ENCODE peak calls at places on chromosomes 6 and 20, in five cellular contexts. W is PC-3, G is NB4, S is KBM-7, N is lower leg skin. U is an unnamed sample.

GRCh38 chr6:63347599-63347998 is 27.8 kb upstream of the LGSN start:
- DNase-seq in W (peak; percentile 83), G (no peak), S (no peak), N (no peak), U (no peak)

GRCh38 chr6:3385660-3386151 is 71.1 kb downstream of the SLC22A23 start:
- DNase-seq in W (no peak), G (no peak), S (no peak), N (peak; percentile 92), U (no peak)

GRCh38 chr6:128759901-128760300 is 123.0 kb upstream of the LAMA2 start:
- DNase-seq in W (no peak), G (no peak), S (no peak), N (no peak), U (no peak)

GRCh38 chr6:147515327-147515726 is 6.8 kb downstream of the SAMD5 start:
- DNase-seq in W (no peak), G (no peak), S (no peak), N (no peak), U (no peak)

GRCh38 chr6:111614833-111615582 is 9.3 kb upstream of the TRAF3IP2 start:
- DNase-seq in W (no peak), G (peak; percentile 38), S (peak; percentile 64), N (peak; percentile 72), U (peak; percentile 21)

GRCh38 chr20:725491-725890 is 42.8 kb downstream of the SLC52A3 start:
- DNase-seq in W (no peak), G (no peak), S (no peak), N (no peak), U (no peak)

GRCh38 chr6:113142775-113143174 is 714.4 kb upstream of the MARCKS start:
- DNase-seq in W (no peak), G (no peak), S (no peak), N (no peak), U (no peak)

GRCh38 chr20:1338096-1338495 is 9.2 kb upstream of the SDCBP2 start:
- DNase-seq in W (no peak), G (no peak), S (no peak), N (no peak), U (no peak)

GRCh38 chr20:56403465-56403864 is 8.6 kb upstream of the CASS4 start:
- DNase-seq in W (no peak), G (no peak), S (no peak), N (no peak), U (no peak)

GRCh38 chr6:157290797-157291196 is 32.5 kb downstream of the TMEM242 start:
- DNase-seq in W (no peak), G (no peak), S (no peak), N (no peak), U (no peak)

GRCh38 chr6:107458687-107459282 is 579 bp downstream of the PDSS2 start:
- DNase-seq in W (peak; percentile 26), G (no peak), S (no peak), N (peak; percentile 86), U (peak; percentile 25)

GRCh38 chr6:45677381-45677992 is 299.8 kb upstream of the SUPT3H start:
- DNase-seq in W (peak; percentile 53), G (peak; percentile 87), S (peak; percentile 91), N (no peak), U (no peak)

GRCh38 chr6:107866606-107867301 is 42.6 kb upstream of the SCML4 start:
- DNase-seq in W (peak; percentile 42), G (peak; percentile 50), S (peak; percentile 52), N (no peak), U (no peak)

GRCh38 chr6:84026721-84027164 is 6.8 kb upstream of the MRAP2 start:
- DNase-seq in W (no peak), G (no peak), S (no peak), N (no peak), U (no peak)

GRCh38 chr6:116475151-116475550 is 14.0 kb downstream of the CALHM6 start:
- DNase-seq in W (no peak), G (peak; percentile 59), S (peak; percentile 58), N (no peak), U (no peak)

GRCh38 chr6:150996968-150997367 is 131.5 kb downstream of the MTHFD1L start:
- DNase-seq in W (no peak), G (no peak), S (no peak), N (no peak), U (no peak)

GRCh38 chr6:127466416-127466815 is 7.2 kb upstream of the KIAA0408 start:
- DNase-seq in W (no peak), G (no peak), S (no peak), N (no peak), U (no peak)

GRCh38 chr6:162244031-162244430 is 483.5 kb downstream of the PRKN start:
- DNase-seq in W (no peak), G (no peak), S (no peak), N (no peak), U (no peak)

GRCh38 chr6:118597636-118598035 is 49.5 kb downstream of the PLN start:
- DNase-seq in W (no peak), G (no peak), S (no peak), N (no peak), U (no peak)

GRCh38 chr6:154341876-154342275 is 14.7 kb downstream of the IPCEF1 start:
- DNase-seq in W (no peak), G (no peak), S (no peak), N (no peak), U (no peak)

GRCh38 chr6:75210885-75211739 is 5.3 kb upstream of the COL12A1 start:
- DNase-seq in W (peak; percentile 74), G (peak; percentile 69), S (peak; percentile 35), N (no peak), U (no peak)

GRCh38 chr20:23625236-23625964 is 12.4 kb downstream of the CST3 start:
- DNase-seq in W (no peak), G (no peak), S (no peak), N (no peak), U (no peak)

GRCh38 chr20:34703573-34704176 is 469 bp upstream of the TP53INP2 start:
- DNase-seq in W (peak; percentile 48), G (peak; percentile 36), S (peak; percentile 31), N (peak; percentile 86), U (no peak)

GRCh38 chr20:9838035-9838377 is 870 bp downstream of the PAK5 start:
- DNase-seq in W (no peak), G (no peak), S (no peak), N (no peak), U (no peak)

GRCh38 chr6:63807056-63807455 is 171.5 kb downstream of the PHF3 start:
- DNase-seq in W (no peak), G (peak; percentile 30), S (peak; percentile 11), N (no peak), U (no peak)

GRCh38 chr6:151155095-151155494 is 84.7 kb upstream of the AKAP12 start:
- DNase-seq in W (no peak), G (no peak), S (no peak), N (no peak), U (no peak)

GRCh38 chr6:156778615-156779205 is 1.5 kb downstream of the ARID1B start:
- DNase-seq in W (peak; percentile 16), G (peak; percentile 75), S (peak; percentile 59), N (peak; percentile 92), U (peak; percentile 60)

GRCh38 chr20:37309941-37310590 is 20.6 kb downstream of the MANBAL start:
- DNase-seq in W (no peak), G (no peak), S (no peak), N (peak; percentile 61), U (no peak)

GRCh38 chr20:29079769-29080690 is 2177.4 kb upstream of the DEFB115 start:
- DNase-seq in W (no peak), G (no peak), S (no peak), N (no peak), U (no peak)

GRCh38 chr6:133583907-133584306 is 305.0 kb upstream of the TCF21 start:
- DNase-seq in W (no peak), G (no peak), S (no peak), N (no peak), U (no peak)

GRCh38 chr20:51463560-51463959 is 79.0 kb downstream of the NFATC2 start:
- DNase-seq in W (no peak), G (no peak), S (no peak), N (peak; percentile 60), U (no peak)

GRCh38 chr6:83708970-83709747 is at the start of gene SNAP91:
- DNase-seq in W (no peak), G (no peak), S (peak; percentile 27), N (no peak), U (no peak)

GRCh38 chr6:48835421-48835958 is 627.6 kb downstream of the MMUT start:
- DNase-seq in W (peak; percentile 10), G (peak; percentile 9), S (peak; percentile 53), N (no peak), U (no peak)

GRCh38 chr6:34189806-34190503 is 44.1 kb upstream of the GRM4 start:
- DNase-seq in W (no peak), G (peak; percentile 78), S (peak; percentile 87), N (peak; percentile 81), U (no peak)

GRCh38 chr6:109025639-109026038 is 69.0 kb downstream of the SESN1 start:
- DNase-seq in W (no peak), G (no peak), S (no peak), N (no peak), U (no peak)

GRCh38 chr20:10669843-10670446 is 3.9 kb downstream of the JAG1 start:
- DNase-seq in W (no peak), G (no peak), S (no peak), N (peak; percentile 52), U (no peak)

GRCh38 chr6:151451417-151451949 is 443 bp downstream of the RMND1 start:
- DNase-seq in W (no peak), G (no peak), S (no peak), N (no peak), U (no peak)

U was measured in uterus.